ENCODE peak calls at places on chromosomes 16 and 17, in five cellular contexts. A, I, K, M and S are unnamed samples.

GRCh38 chr17:31564883-31565297 is 173.4 kb downstream of the RAB11FIP4 start:
- DNase-seq in M (no peak), A (no peak), I (no peak), K (peak), S (peak)

GRCh38 chr16:12021578-12022265 is 45.2 kb downstream of the SNX29 start:
- DNase-seq in K (no peak), I (no peak), M (no peak), A (no peak), S (no peak)

GRCh38 chr16:2145843-2146242 is 2.6 kb upstream of the RAB26 start:
- DNase-seq in K (no peak), A (no peak), I (no peak), M (no peak), S (no peak)

GRCh38 chr16:58127033-58127556 is 2.1 kb downstream of the CFAP20 start:
- DNase-seq in A (peak), I (no peak), M (no peak), K (peak), S (peak)

GRCh38 chr16:51161440-51162195 is 10.5 kb upstream of the SALL1 start:
- DNase-seq in I (no peak), M (no peak), A (no peak), K (peak), S (no peak)

GRCh38 chr17:75587718-75588545 is at the start of gene MYO15B:
- DNase-seq in I (peak), K (no peak), M (no peak), A (no peak), S (no peak)

GRCh38 chr16:67154578-67155304 is 3.9 kb upstream of the B3GNT9 start:
- DNase-seq in K (no peak), A (no peak), I (no peak), M (no peak), S (no peak)

GRCh38 chr17:81026266-81027036 is 8.5 kb upstream of the BAIAP2 start:
- DNase-seq in K (peak), A (no peak), I (no peak), M (no peak), S (no peak)

GRCh38 chr16:10069374-10069773 is 112.9 kb downstream of the GRIN2A start:
- DNase-seq in M (no peak), K (no peak), I (no peak), A (no peak), S (no peak)

GRCh38 chr16:1493746-1494094 is 560 bp downstream of the TELO2 start:
- DNase-seq in K (peak), A (peak), M (no peak), I (no peak), S (peak)

GRCh38 chr17:32933881-32934280 is 5.9 kb downstream of the TMEM98 start:
- DNase-seq in I (no peak), M (no peak), K (peak), A (no peak), S (no peak)

GRCh38 chr17:75894049-75894742 is 2.6 kb downstream of the TRIM65 start:
- DNase-seq in M (no peak), I (no peak), A (no peak), K (peak), S (no peak)

GRCh38 chr16:48231675-48232214 is 12.4 kb upstream of the LONP2 start:
- DNase-seq in M (peak), K (peak), I (no peak), A (peak), S (peak)

GRCh38 chr17:6596941-6597340 is 40.6 kb upstream of the PITPNM3 start:
- DNase-seq in M (no peak), A (no peak), K (no peak), I (no peak), S (no peak)

GRCh38 chr17:7426896-7427488 is 1.6 kb downstream of the SPEM2 start:
- DNase-seq in K (no peak), M (no peak), A (no peak), I (no peak), S (no peak)

GRCh38 chr17:3659541-3660111 is 8.8 kb downstream of the TAX1BP3 start:
- DNase-seq in M (no peak), A (peak), I (no peak), K (peak), S (peak)

GRCh38 chr16:2910441-2910840 is 1.3 kb upstream of the FLYWCH1 start:
- DNase-seq in K (peak), I (no peak), A (no peak), M (no peak), S (peak)

GRCh38 chr17:80892019-80892855 is 99.4 kb upstream of the CHMP6 start:
- DNase-seq in I (no peak), M (peak), A (peak), K (peak), S (peak)

GRCh38 chr16:85153656-85154091 is 41.4 kb upstream of the CIBAR2 start:
- DNase-seq in M (no peak), I (no peak), K (no peak), A (no peak), S (no peak)

GRCh38 chr16:2037631-2038358 is 9.8 kb downstream of the NTHL1 start:
- DNase-seq in A (no peak), K (peak), I (no peak), M (no peak), S (no peak)

GRCh38 chr16:56769674-56770073 is 39.7 kb downstream of the NUP93 start:
- DNase-seq in K (no peak), I (no peak), A (no peak), M (no peak), S (no peak)

GRCh38 chr17:74117087-74117486 is 86.4 kb upstream of the RPL38 start:
- DNase-seq in K (no peak), M (no peak), A (no peak), I (no peak), S (no peak)

GRCh38 chr17:41133880-41134735 is 6.2 kb downstream of the KRTAP4-6 start:
- DNase-seq in A (no peak), M (no peak), I (no peak), K (peak), S (peak)